ENCODE peak calls at places on chromosomes 12 and 14, in six cellular contexts. S is spleen; M is CD4-positive, alpha-beta T cell; G is pancreas; O is CD4-positive, CD25-positive, alpha-beta regulatory T cell; F is naive thymus-derived CD4-positive, alpha-beta T cell. C is an unnamed sample. For H3K27me3, the result is how much of the 10 kb centered on the place peaks cover.

GRCh38 chr12:49891476-49891875 is 12.2 kb downstream of the FAIM2 start:
- DNase-seq in S (no peak), M (no peak), G (no peak), O (no peak), F (no peak), C (no peak)

GRCh38 chr14:74549588-74549987 is 56.0 kb downstream of the ISCA2 start:
- DNase-seq in S (peak), M (no peak), G (no peak), O (no peak), F (no peak), C (no peak)

GRCh38 chr12:121968880-121969279 is 50.5 kb downstream of the CFAP251 start:
- DNase-seq in S (peak), M (no peak), G (no peak), O (no peak), F (no peak), C (no peak)

GRCh38 chr14:88326352-88327103 is 3.5 kb upstream of the KCNK10 start:
- DNase-seq in S (no peak), M (no peak), G (no peak), O (no peak), F (no peak), C (no peak)

GRCh38 chr12:50246873-50247612 is 36.3 kb downstream of the LIMA1 start:
- DNase-seq in S (no peak), M (no peak), G (peak), O (peak), F (no peak), C (peak)

GRCh38 chr14:48319823-48320222 is 644.4 kb upstream of the MDGA2 start:
- DNase-seq in S (no peak), M (no peak), G (no peak), O (no peak), F (no peak), C (no peak)

GRCh38 chr12:4118017-4118510 is 155.5 kb upstream of the CCND2 start:
- DNase-seq in S (no peak), M (no peak), G (no peak), O (peak), F (peak), C (peak)

GRCh38 chr12:5348491-5348890 is 83.4 kb upstream of the NTF3 start:
- DNase-seq in S (no peak), M (no peak), G (no peak), O (no peak), F (no peak), C (no peak)

GRCh38 chr12:121115530-121115929 is 17.1 kb upstream of the P2RX7 start:
- DNase-seq in S (no peak), M (no peak), G (no peak), O (no peak), F (no peak), C (no peak)

GRCh38 chr12:131865196-131865875 is 29.1 kb upstream of the ULK1 start:
- DNase-seq in S (no peak), M (no peak), G (no peak), O (no peak), F (no peak), C (no peak)

GRCh38 chr12:112479413-112479812 is 60.7 kb downstream of the PTPN11 start:
- DNase-seq in S (no peak), M (no peak), G (no peak), O (no peak), F (no peak), C (no peak)

GRCh38 chr12:40474630-40475029 is 217.6 kb upstream of the CNTN1 start:
- DNase-seq in S (no peak), M (no peak), G (no peak), O (no peak), F (no peak), C (no peak)

GRCh38 chr14:93527076-93527692 is 96.4 kb downstream of the UNC79 start:
- DNase-seq in S (no peak), M (no peak), G (no peak), O (no peak), F (no peak), C (no peak)

GRCh38 chr12:85325452-85325851 is 45.4 kb downstream of the ALX1 start:
- DNase-seq in S (no peak), M (no peak), G (no peak), O (no peak), F (no peak), C (no peak)

GRCh38 chr12:48008349-48008748 is 4.1 kb upstream of the COL2A1 start:
- DNase-seq in S (no peak), M (no peak), G (no peak), O (no peak), F (no peak), C (no peak)

GRCh38 chr12:48008950-48009349 is 4.7 kb upstream of the COL2A1 start:
- DNase-seq in S (no peak), M (no peak), G (no peak), O (no peak), F (no peak), C (no peak)

GRCh38 chr12:48010366-48010970 is 6.2 kb upstream of the COL2A1 start:
- DNase-seq in S (no peak), M (no peak), G (no peak), O (no peak), F (no peak), C (no peak)

GRCh38 chr12:48007206-48007605 is 2.9 kb upstream of the COL2A1 start:
- DNase-seq in S (no peak), M (no peak), G (no peak), O (no peak), F (no peak), C (no peak)

GRCh38 chr12:48009471-48009870 is 5.2 kb upstream of the COL2A1 start:
- DNase-seq in S (no peak), M (no peak), G (no peak), O (no peak), F (no peak), C (no peak)
- H3K27me3 ChIP-seq in S (under half), M (under half), G (under half), O (under half), F (under half), C (half or more)

DNA sequence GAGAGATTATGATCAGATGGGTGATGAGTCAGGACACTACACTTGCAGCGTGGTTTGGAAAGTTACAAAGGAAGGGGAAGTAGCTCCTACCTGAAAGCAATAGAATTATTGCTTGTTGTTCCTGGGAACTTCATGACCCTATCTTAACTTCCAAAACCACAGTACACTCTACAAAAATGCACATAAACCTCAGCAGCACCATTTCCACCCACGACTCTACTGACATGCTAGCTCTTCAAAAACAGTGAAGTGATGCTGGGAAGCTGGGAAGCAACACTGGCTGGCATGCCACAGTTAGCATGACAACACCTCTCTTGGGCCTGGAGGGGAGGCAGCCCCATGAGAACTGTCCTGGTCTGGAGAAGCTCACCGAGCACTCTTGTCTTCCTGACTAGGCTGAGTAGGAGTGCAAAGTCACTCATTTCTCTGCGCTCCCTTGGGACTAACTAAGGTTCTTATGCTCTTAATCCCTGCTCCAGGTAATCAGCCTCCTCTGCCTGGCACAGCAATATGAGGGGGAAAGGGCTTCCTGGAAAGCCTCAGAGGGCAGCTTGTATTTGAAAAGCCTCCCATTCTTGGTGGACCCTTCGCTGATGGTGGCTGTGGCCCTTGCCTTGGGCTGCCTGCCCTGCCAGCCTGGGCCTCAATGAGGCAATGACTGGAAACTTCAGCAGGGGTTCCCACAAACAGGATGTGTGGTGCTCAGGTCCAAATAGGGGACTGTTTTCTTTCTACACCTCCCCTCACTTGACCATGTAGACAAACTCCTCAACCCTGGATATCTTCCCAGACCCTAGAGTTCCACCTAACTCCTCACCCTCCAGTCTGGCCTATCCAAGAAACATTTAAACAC is 1.2 kb downstream of the KRT3 start:
- DNase-seq in S (peak), M (no peak), G (no peak), O (no peak), F (no peak), C (no peak)
- H3K27me3 ChIP-seq in S (under half), M (under half), G (under half), O (under half), F (under half), C (under half)

DNA sequence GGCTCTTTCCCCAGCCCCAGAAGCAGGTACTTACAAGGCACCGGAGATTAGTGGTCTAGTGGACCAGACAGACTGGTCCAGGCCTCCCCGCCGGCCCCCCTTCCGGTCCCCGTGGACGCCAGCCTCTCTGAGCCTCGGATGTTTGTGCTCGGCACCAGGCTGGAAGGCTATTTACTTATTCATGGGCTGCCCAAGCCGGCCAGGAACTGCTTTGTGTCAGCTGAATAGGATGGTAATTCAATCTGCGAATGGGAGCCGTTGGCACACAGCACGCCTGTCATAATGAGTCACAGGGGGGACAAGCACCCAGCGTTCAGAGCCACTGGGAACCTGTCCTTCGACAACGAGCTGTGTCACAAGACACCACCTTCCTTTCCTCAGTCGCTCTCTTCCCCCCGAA is 82.3 kb downstream of the RIMBP2 start:
- DNase-seq in S (no peak), M (no peak), G (no peak), O (no peak), F (no peak), C (no peak)
- H3K27me3 ChIP-seq in S (under half), M (under half), G (under half), O (under half), F (under half), C (under half)

GRCh38 chr14:77307099-77307496 is 13.6 kb downstream of the POMT2 start:
- DNase-seq in S (no peak), M (no peak), G (no peak), O (no peak), F (no peak), C (no peak)

GRCh38 chr14:77305696-77306095 is 15.0 kb downstream of the POMT2 start:
- DNase-seq in S (no peak), M (no peak), G (no peak), O (no peak), F (no peak), C (no peak)

GRCh38 chr14:77303417-77304156 is 17.1 kb downstream of the POMT2 start:
- DNase-seq in S (no peak), M (no peak), G (no peak), O (peak), F (no peak), C (peak)

GRCh38 chr14:77309122-77309521 is 11.6 kb downstream of the POMT2 start:
- DNase-seq in S (no peak), M (no peak), G (no peak), O (no peak), F (no peak), C (no peak)

GRCh38 chr14:77306406-77307098 is 14.1 kb downstream of the POMT2 start:
- DNase-seq in S (no peak), M (no peak), G (no peak), O (no peak), F (no peak), C (no peak)
- H3K27me3 ChIP-seq in S (under half), M (under half), G (under half), O (under half), F (under half), C (under half)

C was measured in AG04450.